ENCODE peak calls at places on chromosome 13, in five cellular contexts. K is omental fat pad, F is progenitor cell of endocrine pancreas, X is gastrocnemius medialis, A is body of pancreas. L is an unnamed sample.

GRCh38 chr13:63605962-63606361 is 2190.3 kb upstream of the PCDH20 start:
- DNase-seq in K (no peak), F (no peak), X (no peak), A (no peak), L (no peak)

GRCh38 chr13:113187905-113188595 is 20.4 kb downstream of the PCID2 start:
- DNase-seq in K (no peak), F (no peak), X (no peak), A (no peak), L (no peak)

GRCh38 chr13:98022210-98022609 is 68.7 kb downstream of the IPO5 start:
- DNase-seq in K (no peak), F (no peak), X (no peak), A (no peak), L (no peak)

GRCh38 chr13:39451301-39451700 is 151.7 kb downstream of the LHFPL6 start:
- DNase-seq in K (no peak), F (no peak), X (no peak), A (no peak), L (no peak)

GRCh38 chr13:111066544-111066943 is 48.6 kb upstream of the ARHGEF7 start:
- DNase-seq in K (no peak), F (no peak), X (no peak), A (no peak), L (no peak)

GRCh38 chr13:94318418-94318817 is 161.1 kb downstream of the DCT start:
- DNase-seq in K (no peak), F (no peak), X (no peak), A (no peak), L (no peak)

GRCh38 chr13:34863360-34864135 is 78.5 kb upstream of the NBEA start:
- DNase-seq in K (no peak), F (no peak), X (no peak), A (no peak), L (no peak)

GRCh38 chr13:33963134-33963533 is 145.2 kb downstream of the RFC3 start:
- DNase-seq in K (no peak), F (no peak), X (no peak), A (no peak), L (no peak)

GRCh38 chr13:63088226-63088625 is 1672.6 kb upstream of the PCDH20 start:
- DNase-seq in K (no peak), F (no peak), X (no peak), A (no peak), L (no peak)

GRCh38 chr13:101144808-101145419 is 271.4 kb downstream of the NALCN start:
- DNase-seq in K (no peak), F (no peak), X (no peak), A (no peak), L (no peak)

GRCh38 chr13:107144432-107144831 is 576.5 kb upstream of the ARGLU1 start:
- DNase-seq in K (no peak), F (no peak), X (no peak), A (no peak), L (no peak)

GRCh38 chr13:77896536-77896935 is 22.1 kb downstream of the EDNRB start:
- DNase-seq in K (no peak), F (no peak), X (peak; percentile 50), A (peak; percentile 21), L (no peak)

GRCh38 chr13:53368948-53369347 is 340.3 kb downstream of the OLFM4 start:
- DNase-seq in K (no peak), F (no peak), X (no peak), A (no peak), L (no peak)

GRCh38 chr13:90098580-90098979 is 1248.9 kb upstream of the MIR17HG start:
- DNase-seq in K (no peak), F (no peak), X (no peak), A (no peak), L (no peak)

GRCh38 chr13:38325426-38325825 is 24.2 kb upstream of the UFM1 start:
- DNase-seq in K (no peak), F (no peak), X (no peak), A (no peak), L (no peak)

GRCh38 chr13:87953381-87953780 is 282.2 kb downstream of the SLITRK5 start:
- DNase-seq in K (no peak), F (no peak), X (no peak), A (no peak), L (no peak)

GRCh38 chr13:34899888-34900287 is 42.2 kb upstream of the NBEA start:
- DNase-seq in K (no peak), F (no peak), X (no peak), A (no peak), L (no peak)

GRCh38 chr13:114024603-114025431 is 50.9 kb upstream of the C13orf46 start:
- DNase-seq in K (no peak), F (no peak), X (no peak), A (no peak), L (no peak)

GRCh38 chr13:101916758-101917474 is 464.4 kb downstream of the ITGBL1 start:
- DNase-seq in K (no peak), F (no peak), X (no peak), A (no peak), L (peak; percentile 8)

GRCh38 chr13:43113603-43114002 is 90.2 kb downstream of the DNAJC15 start:
- DNase-seq in K (no peak), F (no peak), X (no peak), A (no peak), L (no peak)

GRCh38 chr13:46296920-46297319 is 85.2 kb downstream of the LRRC63 start:
- DNase-seq in K (no peak), F (no peak), X (no peak), A (no peak), L (no peak)

GRCh38 chr13:101757446-101758039 is 305.1 kb downstream of the ITGBL1 start:
- DNase-seq in K (no peak), F (no peak), X (no peak), A (no peak), L (no peak)

GRCh38 chr13:101489635-101490034 is 37.2 kb downstream of the ITGBL1 start:
- DNase-seq in K (no peak), F (no peak), X (no peak), A (no peak), L (no peak)

GRCh38 chr13:106496072-106496997 is 39.1 kb downstream of the EFNB2 start:
- DNase-seq in K (no peak), F (no peak), X (no peak), A (no peak), L (no peak)

GRCh38 chr13:36088001-36088400 is 43.2 kb downstream of the DCLK1 start:
- DNase-seq in K (no peak), F (no peak), X (no peak), A (no peak), L (no peak)

GRCh38 chr13:21670883-21671792 is at the start of gene FGF9:
- DNase-seq in K (no peak), F (peak; percentile 73), X (peak; percentile 59), A (peak; percentile 80), L (peak; percentile 62)
- TF ChIP-seq CTCF in K (no peak), F (no peak), X (peak; percentile 20), A (peak; percentile 47), L (no peak)

GRCh38 chr13:75566658-75567057 is 17.1 kb downstream of the UCHL3 start:
- DNase-seq in K (no peak), F (no peak), X (no peak), A (no peak), L (no peak)
- TF ChIP-seq CTCF in K (no peak), F (peak; percentile 37), X (no peak), A (no peak), L (peak; percentile 60)

GRCh38 chr13:40652588-40652940 is 13.9 kb downstream of the FOXO1 start:
- DNase-seq in K (no peak), F (no peak), X (no peak), A (no peak), L (no peak)

GRCh38 chr13:40656358-40656757 is 10.1 kb downstream of the FOXO1 start:
- DNase-seq in K (no peak), F (no peak), X (no peak), A (no peak), L (no peak)

GRCh38 chr13:40657307-40657706 is 9.1 kb downstream of the FOXO1 start:
- DNase-seq in K (no peak), F (no peak), X (peak; percentile 63), A (no peak), L (no peak)

GRCh38 chr13:40651866-40652587 is 14.4 kb downstream of the FOXO1 start:
- DNase-seq in K (no peak), F (no peak), X (no peak), A (no peak), L (no peak)

GRCh38 chr13:40653558-40654318 is 12.7 kb downstream of the FOXO1 start:
- DNase-seq in K (no peak), F (no peak), X (no peak), A (no peak), L (no peak)
- TF ChIP-seq CTCF in K (no peak), F (no peak), X (no peak), A (no peak), L (no peak)

GRCh38 chr13:75723927-75724326 is 87.8 kb downstream of the LMO7 start:
- DNase-seq in K (no peak), F (no peak), X (no peak), A (no peak), L (no peak)
- TF ChIP-seq CTCF in K (no peak), F (no peak), X (no peak), A (no peak), L (no peak)

L was measured in neural crest cell.